ENCODE peak calls at places on chromosomes 5 and 9, in five cellular contexts. W, Q, U, Z and F are unnamed samples. For H3K4me1, the result is how much of the 10 kb centered on the place peaks cover.

GRCh38 chr5:135468086-135468485 is 15.9 kb upstream of the TIFAB start:
- DNase-seq in W (no peak), Q (no peak), U (no peak), Z (no peak), F (no peak)

GRCh38 chr5:140509898-140510297 is 37.6 kb upstream of the EIF4EBP3 start:
- DNase-seq in W (no peak), Q (no peak), U (no peak), Z (no peak), F (no peak)

GRCh38 chr9:83266618-83267543 is 203.9 kb upstream of the RASEF start:
- DNase-seq in W (no peak), Q (peak), U (peak), Z (no peak), F (no peak)

GRCh38 chr5:126383246-126383645 is 40.0 kb upstream of the GRAMD2B start:
- DNase-seq in W (peak), Q (no peak), U (no peak), Z (no peak), F (no peak)

GRCh38 chr9:120985759-120986353 is 59.3 kb upstream of the TRAF1 start:
- DNase-seq in W (no peak), Q (no peak), U (peak), Z (no peak), F (no peak)

GRCh38 chr5:149745-150450 is 41.4 kb upstream of the LRRC14B start:
- DNase-seq in W (no peak), Q (no peak), U (no peak), Z (no peak), F (no peak)

GRCh38 chr9:131394464-131395026 is 659 bp downstream of the PRRC2B start:
- DNase-seq in W (no peak), Q (peak), U (peak), Z (no peak), F (no peak)

GRCh38 chr5:157994906-157995519 is 136.1 kb upstream of the CLINT1 start:
- DNase-seq in W (no peak), Q (peak), U (peak), Z (peak), F (no peak)

GRCh38 chr5:16552666-16553343 is 64.0 kb downstream of the RETREG1 start:
- DNase-seq in W (peak), Q (peak), U (peak), Z (peak), F (no peak)

GRCh38 chr9:93814561-93814960 is 140.6 kb downstream of the BARX1 start:
- DNase-seq in W (no peak), Q (no peak), U (no peak), Z (no peak), F (no peak)

GRCh38 chr5:40678021-40678939 is 1.4 kb upstream of the PTGER4 start:
- DNase-seq in W (no peak), Q (no peak), U (no peak), Z (no peak), F (no peak)

GRCh38 chr5:153530357-153531143 is 40.1 kb downstream of the GRIA1 start:
- DNase-seq in W (no peak), Q (no peak), U (no peak), Z (no peak), F (no peak)

GRCh38 chr5:151222769-151223446 is 984 bp downstream of the CCDC69 start:
- DNase-seq in W (no peak), Q (peak), U (peak), Z (peak), F (no peak)

GRCh38 chr5:41445937-41446563 is 64.4 kb downstream of the PLCXD3 start:
- DNase-seq in W (no peak), Q (no peak), U (no peak), Z (no peak), F (no peak)

GRCh38 chr5:73694089-73694488 is 68.1 kb downstream of the ARHGEF28 start:
- DNase-seq in W (no peak), Q (no peak), U (no peak), Z (no peak), F (no peak)

GRCh38 chr5:125476888-125477585 is 730.6 kb upstream of the ZNF608 start:
- DNase-seq in W (no peak), Q (no peak), U (no peak), Z (no peak), F (no peak)

GRCh38 chr5:73093943-73094342 is 26.4 kb upstream of the TMEM171 start:
- DNase-seq in W (no peak), Q (no peak), U (peak), Z (no peak), F (no peak)

GRCh38 chr9:113446323-113446740 is 17.2 kb upstream of the RGS3 start:
- DNase-seq in W (no peak), Q (no peak), U (no peak), Z (no peak), F (no peak)

GRCh38 chr5:134103397-134103796 is 11.1 kb upstream of the TCF7 start:
- DNase-seq in W (no peak), Q (no peak), U (no peak), Z (no peak), F (no peak)

GRCh38 chr9:121744002-121744686 is 92.7 kb downstream of the DAB2IP start:
- DNase-seq in W (no peak), Q (peak), U (peak), Z (peak), F (no peak)

GRCh38 chr5:126852104-126852531 is 75.2 kb downstream of the LMNB1 start:
- DNase-seq in W (no peak), Q (no peak), U (no peak), Z (no peak), F (no peak)

GRCh38 chr9:98983295-98984268 is 39.9 kb downstream of the COL15A1 start:
- DNase-seq in W (no peak), Q (no peak), U (no peak), Z (no peak), F (no peak)

GRCh38 chr5:151079838-151080619 is 805 bp downstream of the TNIP1 start:
- DNase-seq in W (no peak), Q (no peak), U (no peak), Z (no peak), F (no peak)

GRCh38 chr5:125283372-125283771 is 536.9 kb upstream of the ZNF608 start:
- DNase-seq in W (no peak), Q (no peak), U (no peak), Z (no peak), F (no peak)

GRCh38 chr5:73902327-73903051 is 276.5 kb downstream of the ARHGEF28 start:
- DNase-seq in W (no peak), Q (no peak), U (no peak), Z (no peak), F (no peak)

GRCh38 chr5:60943624-60944023 is 1.2 kb downstream of the ERCC8 start:
- DNase-seq in W (no peak), Q (no peak), U (no peak), Z (no peak), F (no peak)

GRCh38 chr5:109825450-109825849 is 135.7 kb downstream of the MAN2A1 start:
- DNase-seq in W (no peak), Q (no peak), U (no peak), Z (no peak), F (no peak)

GRCh38 chr5:156037151-156037909 is 289.6 kb upstream of the SGCD start:
- DNase-seq in W (no peak), Q (no peak), U (no peak), Z (no peak), F (no peak)

GRCh38 chr9:27181381-27181780 is 72.4 kb downstream of the TEK start:
- DNase-seq in W (no peak), Q (no peak), U (no peak), Z (no peak), F (no peak)

DNA sequence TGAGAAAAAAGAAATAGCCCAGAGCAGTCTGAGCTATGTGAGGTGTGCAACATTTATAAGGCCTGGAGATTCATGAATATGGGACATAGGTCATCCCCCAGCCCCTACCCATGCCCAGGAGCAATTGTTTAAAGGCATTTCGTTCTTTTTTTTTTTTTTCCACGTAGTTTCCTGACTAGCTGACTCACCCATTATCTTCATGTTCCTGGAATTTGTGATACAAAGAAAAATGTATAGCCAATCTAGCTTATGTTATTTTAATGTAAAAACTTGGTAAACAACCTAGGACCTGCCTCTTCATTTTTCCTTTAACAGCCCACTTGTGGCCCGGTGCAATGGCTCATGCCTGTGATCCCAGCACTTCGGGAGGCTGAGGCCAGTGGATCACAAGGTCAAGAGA is 81.3 kb downstream of the OSTF1 start:
- DNase-seq in W (no peak), Q (no peak), U (no peak), Z (no peak), F (no peak)
- H3K27ac ChIP-seq in W (no peak), Q (no peak), U (peak), Z (no peak), F (peak)

GRCh38 chr5:81045389-81045807 is 85.2 kb downstream of the RASGRF2 start:
- DNase-seq in W (no peak), Q (no peak), U (no peak), Z (no peak), F (no peak)
- H3K4me1 ChIP-seq in W (under half), Q (under half), U (under half), Z (under half), F (under half)

GRCh38 chr5:36239370-36240293 is 2.1 kb downstream of the NADK2 start:
- DNase-seq in W (no peak), Q (no peak), U (no peak), Z (no peak), F (no peak)

GRCh38 chr5:36242534-36243144 is 914 bp upstream of the NADK2 start:
- DNase-seq in W (no peak), Q (peak), U (peak), Z (no peak), F (no peak)

GRCh38 chr5:36241636-36242533 is at the start of gene NADK2:
- DNase-seq in W (peak), Q (peak), U (peak), Z (peak), F (peak)

GRCh38 chr5:36238896-36239295 is 2.8 kb downstream of the NADK2 start:
- DNase-seq in W (no peak), Q (no peak), U (no peak), Z (no peak), F (no peak)

GRCh38 chr5:36240779-36241635 is 718 bp downstream of the NADK2 start:
- DNase-seq in W (no peak), Q (peak), U (peak), Z (peak), F (peak)
- TF ChIP-seq CTCF in W (no peak), Q (no peak), U (no peak), Z (no peak), F (no peak)

DNA sequence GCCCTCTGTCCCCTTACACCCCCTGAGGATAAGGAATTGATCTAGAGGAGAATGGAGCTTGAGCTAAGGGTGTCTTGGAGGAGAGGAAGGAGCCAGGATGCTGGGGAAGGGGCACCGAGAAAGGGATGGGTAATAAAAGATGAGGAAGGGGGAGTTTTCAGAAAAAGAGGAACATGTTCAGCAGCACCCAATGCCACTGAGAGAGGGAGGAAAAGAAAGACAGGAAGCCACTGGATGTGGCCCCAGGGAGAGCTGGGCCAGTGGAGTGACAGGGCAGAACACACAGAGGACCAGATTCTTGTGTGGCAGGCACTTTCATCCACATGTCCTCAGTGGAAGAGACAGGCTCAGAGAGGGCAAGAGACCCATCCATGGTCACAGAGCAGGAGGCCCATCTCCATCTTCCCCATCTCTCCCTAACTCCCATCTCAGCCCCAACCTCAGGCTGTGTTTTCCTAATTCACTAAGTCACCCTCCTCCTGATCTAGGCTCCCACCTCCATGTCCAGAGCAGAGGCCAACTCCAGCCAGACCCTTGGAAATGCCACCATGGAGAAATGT is 7.2 kb downstream of the PFN3 start:
- DNase-seq in W (no peak), Q (no peak), U (no peak), Z (no peak), F (no peak)
- H3K27ac ChIP-seq in W (no peak), Q (no peak), U (no peak), Z (no peak), F (no peak)

DNA sequence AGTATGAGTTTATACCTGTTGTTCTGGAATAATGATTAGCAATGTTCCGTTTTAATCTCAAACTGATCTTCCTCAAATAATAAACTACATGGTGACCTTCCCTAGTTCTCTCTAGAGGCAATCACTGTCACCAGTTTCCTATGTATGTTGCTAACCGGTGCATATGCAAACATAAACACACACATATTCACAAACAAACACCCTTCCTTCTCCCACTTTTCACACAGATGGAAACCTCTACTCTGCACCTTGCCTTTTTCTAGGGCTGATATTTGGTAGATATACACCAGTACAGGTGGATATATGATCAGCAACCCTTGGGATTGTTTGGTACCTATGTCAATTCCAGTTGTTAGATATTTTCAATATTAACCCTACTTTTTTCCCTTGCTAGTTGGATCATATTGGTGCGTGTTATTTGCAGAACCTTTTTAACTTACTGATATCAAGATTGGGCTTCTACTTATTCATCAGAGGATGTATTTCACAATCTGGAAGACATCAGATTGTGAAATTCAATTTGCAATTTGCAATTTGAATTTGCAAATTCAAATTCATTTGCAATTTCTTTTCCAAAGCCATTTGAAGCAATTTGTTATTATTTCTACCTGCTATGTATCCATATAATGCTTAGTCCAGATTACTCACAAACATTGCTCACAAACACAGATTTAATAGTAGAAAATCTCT is 12.6 kb downstream of the FYB1 start:
- DNase-seq in W (no peak), Q (no peak), U (no peak), Z (no peak), F (no peak)
- H3K4me1 ChIP-seq in W (under half), Q (under half), U (under half), Z (under half), F (under half)

GRCh38 chr5:7210549-7210948 is 185.4 kb upstream of the ADCY2 start:
- DNase-seq in W (no peak), Q (no peak), U (no peak), Z (no peak), F (no peak)
- TF ChIP-seq CTCF in W (no peak), Q (no peak), U (no peak), Z (no peak), F (no peak)